ENCODE peak calls at places on chromosomes 16 and 17, in eight cellular contexts. Q, A, I, L, B, O, V and J are unnamed samples.

GRCh38 chr17:73231363-73231762 is 30.3 kb downstream of the CPSF4L start:
- DNase-seq in V (peak), Q (no peak), A (no peak), O (no peak), B (no peak), L (peak), I (no peak), J (no peak)

GRCh38 chr16:72291531-72291981 is 119.6 kb upstream of the PMFBP1 start:
- DNase-seq in O (peak), I (no peak), Q (no peak), V (no peak), B (no peak), A (no peak), L (no peak), J (no peak)

GRCh38 chr17:7354262-7354781 is 634 bp upstream of the TMEM95 start:
- DNase-seq in A (no peak), B (no peak), I (no peak), L (peak), V (no peak), Q (no peak), O (no peak), J (no peak)

GRCh38 chr16:5006348-5007193 is 27.2 kb downstream of the NAGPA start:
- DNase-seq in A (no peak), V (no peak), L (no peak), I (no peak), Q (no peak), O (no peak), B (no peak), J (no peak)

GRCh38 chr17:43905400-43905984 is 1.8 kb downstream of the MPP2 start:
- DNase-seq in B (no peak), L (no peak), O (no peak), Q (no peak), I (no peak), A (no peak), V (peak), J (no peak)

GRCh38 chr16:83952940-83953795 is at the start of gene OSGIN1:
- DNase-seq in B (peak), V (peak), A (peak), L (peak), Q (peak), O (peak), I (peak), J (peak)

GRCh38 chr17:7932483-7932891 is 481 bp downstream of the CNTROB start:
- DNase-seq in V (peak), I (no peak), B (no peak), Q (peak), O (no peak), A (no peak), L (peak), J (no peak)

GRCh38 chr16:777826-778225 is 10.4 kb downstream of the RPUSD1 start:
- DNase-seq in B (no peak), A (no peak), V (no peak), O (no peak), Q (no peak), I (no peak), L (no peak), J (no peak)

GRCh38 chr16:8797364-8798173 is at the start of the genes PMM2 and TMEM186:
- DNase-seq in I (peak), Q (peak), O (peak), L (peak), V (peak), A (peak), B (peak), J (peak)

GRCh38 chr16:27639588-27640276 is 89.8 kb downstream of the KATNIP start:
- DNase-seq in B (no peak), V (peak), Q (peak), O (peak), A (no peak), L (peak), I (no peak), J (no peak)

GRCh38 chr16:14120335-14120734 is 49.2 kb downstream of the MRTFB start:
- DNase-seq in A (no peak), L (no peak), O (no peak), I (no peak), B (no peak), V (no peak), Q (no peak), J (no peak)